ENCODE peak calls at places on chromosomes 13 and 19, in eight cellular contexts. D is uterus, S is activated gamma-delta T cell treated with Interleukin-2 at 50 U/mL for 16 hours, H is AG04449, B is PC-3, A is SK-N-DZ, P is OCI-LY7, O is AG09309. Q is an unnamed sample.

GRCh38 chr13:40502236-40502635 is 164.2 kb downstream of the FOXO1 start:
- DNase-seq in B (peak), O (no peak), D (no peak), A (no peak), S (no peak), H (no peak), P (no peak), Q (peak)

GRCh38 chr13:102846261-102847015 is 606 bp downstream of the ERCC5 start:
- DNase-seq in S (peak), P (peak), B (peak), D (peak), H (no peak), O (no peak), A (peak), Q (peak)

GRCh38 chr13:112238436-112238995 is 137.6 kb upstream of the SPACA7 start:
- DNase-seq in O (no peak), A (no peak), D (no peak), B (no peak), S (no peak), P (no peak), H (no peak), Q (no peak)

GRCh38 chr13:54945978-54946377 is 1917.4 kb downstream of the OLFM4 start:
- DNase-seq in B (no peak), S (no peak), A (no peak), H (no peak), D (no peak), P (no peak), O (no peak), Q (no peak)

GRCh38 chr13:101289764-101290163 is 126.5 kb downstream of the NALCN start:
- DNase-seq in D (no peak), A (peak), H (no peak), S (no peak), P (peak), O (no peak), B (no peak), Q (peak)

GRCh38 chr19:11446652-11447301 is 11.3 kb downstream of the PRKCSH start:
- DNase-seq in S (peak), O (no peak), A (no peak), H (no peak), P (peak), B (peak), D (peak), Q (peak)

GRCh38 chr13:42696191-42696590 is 85.2 kb upstream of the FAM216B start:
- DNase-seq in O (no peak), D (no peak), A (no peak), S (no peak), H (no peak), B (peak), P (no peak), Q (peak)

GRCh38 chr13:89899302-89900103 is 1448.0 kb upstream of the MIR17HG start:
- DNase-seq in A (no peak), P (no peak), S (no peak), D (no peak), H (no peak), O (no peak), B (peak), Q (no peak)

GRCh38 chr19:47436712-47437401 is 17.5 kb upstream of the MEIS3 start:
- DNase-seq in B (peak), O (no peak), D (peak), A (peak), H (no peak), P (peak), S (peak), Q (peak)